ENCODE peak calls at places on chromosomes 7 and 10, in ten cellular contexts. One of them, this sample, is unnamed. For H3K4me1, the result is how much of the 10 kb centered on the place peaks cover.

GRCh38 chr10:11404931-11405330 is 206.5 kb downstream of the USP6NL start:
- DNase-seq in IMR-90: no peak
- DNase-seq in stomach: no peak
- DNase-seq in BE2C: no peak
- DNase-seq in spleen: no peak
- DNase-seq in neural progenitor cell: no peak
- DNase-seq in SJSA1: no peak
- DNase-seq in suprapubic skin: peak
- DNase-seq in cardiac muscle cell: peak
- DNase-seq in ovary: no peak
- DNase-seq in this sample: no peak

GRCh38 chr10:12876266-12876665 is 125.2 kb downstream of the CCDC3 start:
- DNase-seq in SJSA1: no peak
- DNase-seq in stomach: no peak
- DNase-seq in IMR-90: no peak
- DNase-seq in BE2C: no peak
- DNase-seq in suprapubic skin: no peak
- DNase-seq in cardiac muscle cell: no peak
- DNase-seq in spleen: no peak
- DNase-seq in ovary: no peak
- DNase-seq in neural progenitor cell: no peak
- DNase-seq in this sample: no peak

GRCh38 chr10:66167816-66168215 is 758.0 kb upstream of the LRRTM3 start:
- DNase-seq in spleen: no peak
- DNase-seq in neural progenitor cell: no peak
- DNase-seq in cardiac muscle cell: no peak
- DNase-seq in SJSA1: no peak
- DNase-seq in suprapubic skin: no peak
- DNase-seq in stomach: no peak
- DNase-seq in ovary: no peak
- DNase-seq in BE2C: no peak
- DNase-seq in IMR-90: no peak
- DNase-seq in this sample: no peak

GRCh38 chr7:151692721-151693120 is 173.0 kb upstream of the RHEB start:
- DNase-seq in IMR-90: no peak
- DNase-seq in SJSA1: no peak
- DNase-seq in suprapubic skin: no peak
- DNase-seq in stomach: no peak
- DNase-seq in cardiac muscle cell: no peak
- DNase-seq in neural progenitor cell: no peak
- DNase-seq in spleen: peak
- DNase-seq in BE2C: no peak
- DNase-seq in ovary: no peak
- DNase-seq in this sample: no peak

GRCh38 chr10:84267503-84268126 is 22.8 kb downstream of the RGR start:
- DNase-seq in suprapubic skin: no peak
- DNase-seq in BE2C: peak
- DNase-seq in spleen: no peak
- DNase-seq in SJSA1: peak
- DNase-seq in IMR-90: peak
- DNase-seq in stomach: peak
- DNase-seq in neural progenitor cell: peak
- DNase-seq in ovary: no peak
- DNase-seq in cardiac muscle cell: peak
- DNase-seq in this sample: no peak

GRCh38 chr10:103254538-103255325 is 9.0 kb downstream of the RPEL1 start:
- DNase-seq in spleen: no peak
- DNase-seq in neural progenitor cell: no peak
- DNase-seq in ovary: no peak
- DNase-seq in SJSA1: peak
- DNase-seq in suprapubic skin: no peak
- DNase-seq in IMR-90: peak
- DNase-seq in BE2C: no peak
- DNase-seq in cardiac muscle cell: peak
- DNase-seq in stomach: no peak
- DNase-seq in this sample: no peak

GRCh38 chr7:46745700-46746090 is 824.6 kb upstream of the IGFBP3 start:
- DNase-seq in ovary: no peak
- DNase-seq in cardiac muscle cell: peak
- DNase-seq in SJSA1: no peak
- DNase-seq in neural progenitor cell: no peak
- DNase-seq in suprapubic skin: no peak
- DNase-seq in BE2C: no peak
- DNase-seq in stomach: no peak
- DNase-seq in IMR-90: peak
- DNase-seq in spleen: no peak
- DNase-seq in this sample: no peak

GRCh38 chr10:63819753-63820347 is 298.6 kb downstream of the REEP3 start:
- DNase-seq in IMR-90: peak
- DNase-seq in SJSA1: peak
- DNase-seq in neural progenitor cell: peak
- DNase-seq in ovary: peak
- DNase-seq in spleen: no peak
- DNase-seq in stomach: peak
- DNase-seq in cardiac muscle cell: peak
- DNase-seq in BE2C: peak
- DNase-seq in suprapubic skin: no peak
- DNase-seq in this sample: peak

GRCh38 chr7:83166-83840 is 109.1 kb upstream of the FAM20C start:
- DNase-seq in spleen: no peak
- DNase-seq in suprapubic skin: no peak
- DNase-seq in BE2C: no peak
- DNase-seq in neural progenitor cell: no peak
- DNase-seq in stomach: peak
- DNase-seq in IMR-90: no peak
- DNase-seq in cardiac muscle cell: no peak
- DNase-seq in ovary: no peak
- DNase-seq in SJSA1: no peak
- DNase-seq in this sample: peak

GRCh38 chr10:133133471-133134231 is 26.4 kb upstream of the KNDC1 start:
- DNase-seq in spleen: peak
- DNase-seq in BE2C: no peak
- DNase-seq in stomach: no peak
- DNase-seq in SJSA1: no peak
- DNase-seq in neural progenitor cell: no peak
- DNase-seq in cardiac muscle cell: no peak
- DNase-seq in suprapubic skin: no peak
- DNase-seq in IMR-90: no peak
- DNase-seq in ovary: no peak
- DNase-seq in this sample: no peak

GRCh38 chr7:106793015-106793651 is 71.9 kb upstream of the PIK3CG start:
- DNase-seq in BE2C: peak
- DNase-seq in suprapubic skin: no peak
- DNase-seq in neural progenitor cell: peak
- DNase-seq in SJSA1: no peak
- DNase-seq in cardiac muscle cell: peak
- DNase-seq in stomach: no peak
- DNase-seq in spleen: no peak
- DNase-seq in ovary: no peak
- DNase-seq in IMR-90: peak
- DNase-seq in this sample: no peak

GRCh38 chr10:73876566-73876965 is 2.2 kb upstream of the CAMK2G start:
- DNase-seq in BE2C: no peak
- DNase-seq in suprapubic skin: no peak
- DNase-seq in cardiac muscle cell: no peak
- DNase-seq in stomach: no peak
- DNase-seq in neural progenitor cell: no peak
- DNase-seq in IMR-90: no peak
- DNase-seq in ovary: no peak
- DNase-seq in SJSA1: no peak
- DNase-seq in spleen: no peak
- DNase-seq in this sample: no peak
- H3K4me1 ChIP-seq in BE2C: under half
- H3K4me1 ChIP-seq in suprapubic skin: half or more
- H3K4me1 ChIP-seq in cardiac muscle cell: under half
- H3K4me1 ChIP-seq in stomach: under half
- H3K4me1 ChIP-seq in neural progenitor cell: under half
- H3K4me1 ChIP-seq in IMR-90: under half
- H3K4me1 ChIP-seq in ovary: under half
- H3K4me1 ChIP-seq in SJSA1: under half
- H3K4me1 ChIP-seq in spleen: half or more
- H3K4me1 ChIP-seq in this sample: under half

GRCh38 chr7:22195402-22195801 is 161.6 kb downstream of the RAPGEF5 start:
- DNase-seq in spleen: no peak
- DNase-seq in SJSA1: no peak
- DNase-seq in suprapubic skin: no peak
- DNase-seq in stomach: no peak
- DNase-seq in ovary: no peak
- DNase-seq in BE2C: no peak
- DNase-seq in cardiac muscle cell: no peak
- DNase-seq in IMR-90: no peak
- DNase-seq in neural progenitor cell: no peak
- DNase-seq in this sample: no peak

GRCh38 chr7:22193361-22194016 is 163.5 kb downstream of the RAPGEF5 start:
- DNase-seq in IMR-90: peak
- DNase-seq in suprapubic skin: no peak
- DNase-seq in SJSA1: no peak
- DNase-seq in stomach: no peak
- DNase-seq in BE2C: no peak
- DNase-seq in spleen: no peak
- DNase-seq in cardiac muscle cell: peak
- DNase-seq in ovary: peak
- DNase-seq in neural progenitor cell: peak
- DNase-seq in this sample: peak

GRCh38 chr7:22190736-22191135 is 166.2 kb downstream of the RAPGEF5 start:
- DNase-seq in stomach: no peak
- DNase-seq in spleen: no peak
- DNase-seq in neural progenitor cell: no peak
- DNase-seq in BE2C: no peak
- DNase-seq in cardiac muscle cell: no peak
- DNase-seq in IMR-90: no peak
- DNase-seq in suprapubic skin: no peak
- DNase-seq in SJSA1: no peak
- DNase-seq in ovary: no peak
- DNase-seq in this sample: no peak

GRCh38 chr7:22194633-22195273 is 162.2 kb downstream of the RAPGEF5 start:
- DNase-seq in stomach: no peak
- DNase-seq in cardiac muscle cell: no peak
- DNase-seq in neural progenitor cell: peak
- DNase-seq in suprapubic skin: no peak
- DNase-seq in IMR-90: no peak
- DNase-seq in spleen: no peak
- DNase-seq in ovary: no peak
- DNase-seq in BE2C: no peak
- DNase-seq in SJSA1: no peak
- DNase-seq in this sample: no peak

DNA sequence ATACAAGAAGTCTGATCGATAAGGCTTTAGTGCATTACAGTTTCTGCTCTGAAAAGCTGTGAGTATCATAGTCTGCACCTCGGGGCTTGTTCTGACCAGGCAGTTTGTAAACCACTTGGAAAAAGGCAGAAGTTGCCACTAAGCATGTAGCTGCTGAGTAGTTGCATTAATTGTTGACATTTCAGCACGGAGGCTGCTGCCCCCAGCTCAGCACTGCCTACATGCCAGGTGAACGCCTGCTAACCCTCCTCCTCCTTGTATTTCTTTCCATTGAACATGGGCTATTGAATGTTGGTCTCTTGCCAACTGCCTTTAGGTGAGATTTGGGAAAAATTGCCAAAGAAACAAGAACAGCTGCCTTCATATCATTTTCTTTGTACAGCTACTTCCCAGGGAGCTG is 164.2 kb downstream of the RAPGEF5 start:
- DNase-seq in spleen: no peak
- DNase-seq in SJSA1: no peak
- DNase-seq in suprapubic skin: no peak
- DNase-seq in stomach: no peak
- DNase-seq in BE2C: no peak
- DNase-seq in cardiac muscle cell: no peak
- DNase-seq in ovary: no peak
- DNase-seq in neural progenitor cell: peak
- DNase-seq in IMR-90: no peak
- DNase-seq in this sample: no peak
- H3K4me3 ChIP-seq in spleen: no peak
- H3K4me3 ChIP-seq in SJSA1: no peak
- H3K4me3 ChIP-seq in suprapubic skin: no peak
- H3K4me3 ChIP-seq in stomach: no peak
- H3K4me3 ChIP-seq in BE2C: no peak
- H3K4me3 ChIP-seq in cardiac muscle cell: no peak
- H3K4me3 ChIP-seq in ovary: no peak
- H3K4me3 ChIP-seq in neural progenitor cell: peak
- H3K4me3 ChIP-seq in IMR-90: no peak
- H3K4me3 ChIP-seq in this sample: peak

DNA sequence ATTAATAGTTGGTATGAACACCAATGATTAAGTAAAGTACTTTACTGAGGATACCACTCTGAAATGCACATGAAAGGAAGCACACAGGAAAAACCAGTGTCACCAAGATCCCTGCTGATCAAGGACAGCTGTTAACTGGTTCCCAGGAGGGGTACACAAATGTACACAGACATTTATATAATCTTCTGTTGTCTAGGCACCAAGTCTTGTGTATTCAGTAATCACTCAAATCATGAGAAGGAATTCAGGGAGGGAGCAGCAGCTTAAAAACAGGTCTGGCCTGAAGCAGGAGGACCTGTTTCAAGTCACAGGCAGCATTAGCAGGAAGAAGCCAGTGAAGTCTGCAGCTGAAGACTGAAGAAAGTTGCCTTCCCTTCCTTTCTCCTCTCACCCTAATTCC is 18.7 kb downstream of the MPP7 start:
- DNase-seq in stomach: no peak
- DNase-seq in spleen: no peak
- DNase-seq in BE2C: no peak
- DNase-seq in neural progenitor cell: no peak
- DNase-seq in ovary: no peak
- DNase-seq in SJSA1: no peak
- DNase-seq in cardiac muscle cell: no peak
- DNase-seq in suprapubic skin: no peak
- DNase-seq in IMR-90: no peak
- DNase-seq in this sample: no peak
- H3K4me1 ChIP-seq in stomach: under half
- H3K4me1 ChIP-seq in spleen: under half
- H3K4me1 ChIP-seq in BE2C: under half
- H3K4me1 ChIP-seq in neural progenitor cell: under half
- H3K4me1 ChIP-seq in ovary: under half
- H3K4me1 ChIP-seq in SJSA1: under half
- H3K4me1 ChIP-seq in cardiac muscle cell: under half
- H3K4me1 ChIP-seq in suprapubic skin: under half
- H3K4me1 ChIP-seq in IMR-90: under half
- H3K4me1 ChIP-seq in this sample: under half

DNA sequence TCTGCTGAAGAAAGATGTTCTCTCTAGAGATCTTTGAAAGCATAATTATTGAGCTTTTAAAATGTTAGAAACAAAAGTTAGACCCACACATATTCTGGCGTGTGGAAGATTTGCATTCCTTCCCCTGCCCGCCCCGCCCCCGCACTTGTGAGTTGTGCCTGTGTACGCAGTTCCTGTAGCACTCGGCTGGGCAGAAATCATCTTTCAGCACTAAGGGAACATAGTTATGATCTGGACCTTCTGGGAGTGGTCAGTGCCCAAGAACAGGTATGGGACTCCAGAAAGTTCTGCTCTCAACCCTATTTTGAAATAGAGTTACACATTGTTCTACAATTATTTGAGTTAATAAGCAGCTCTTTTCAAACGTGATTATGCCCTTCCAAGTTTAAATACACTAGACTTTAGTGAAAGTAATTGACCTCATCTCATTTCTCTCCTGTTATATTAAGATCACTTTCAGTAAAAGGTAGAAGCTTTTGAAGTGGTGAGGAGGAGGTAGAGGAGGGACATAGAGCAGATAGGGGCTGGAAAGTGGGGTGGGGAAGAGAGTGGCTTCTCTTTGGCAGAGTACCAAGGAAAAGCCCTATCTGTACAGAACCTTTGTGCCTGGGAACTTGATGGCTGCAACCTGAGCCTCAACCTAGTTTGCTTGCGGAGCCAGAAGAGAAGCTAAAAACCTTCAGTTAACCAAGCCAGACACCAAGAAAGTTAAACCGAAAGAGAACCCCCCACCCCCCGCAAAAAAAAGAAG is 5.7 kb downstream of the BLVRA start:
- DNase-seq in neural progenitor cell: no peak
- DNase-seq in stomach: peak
- DNase-seq in IMR-90: no peak
- DNase-seq in cardiac muscle cell: peak
- DNase-seq in ovary: peak
- DNase-seq in spleen: peak
- DNase-seq in SJSA1: no peak
- DNase-seq in suprapubic skin: no peak
- DNase-seq in BE2C: no peak
- DNase-seq in this sample: peak
- H3K4me3 ChIP-seq in neural progenitor cell: no peak
- H3K4me3 ChIP-seq in stomach: peak
- H3K4me3 ChIP-seq in IMR-90: no peak
- H3K4me3 ChIP-seq in cardiac muscle cell: no peak
- H3K4me3 ChIP-seq in ovary: no peak
- H3K4me3 ChIP-seq in spleen: no peak
- H3K4me3 ChIP-seq in SJSA1: no peak
- H3K4me3 ChIP-seq in suprapubic skin: no peak
- H3K4me3 ChIP-seq in BE2C: no peak
- H3K4me3 ChIP-seq in this sample: no peak